ENCODE peak calls at places on chromosomes 3 and 15, in ten cellular contexts. H is K562; G is ecto neural progenitor cell; B is NCI-H2171; P is A549; A is H9; Z is kidney epithelial cell; N is stimulated activated CD8-positive, alpha-beta memory T cell treated with anti-CD3 and anti-CD28 coated beads, Interleukin-7, amount 100 ng/mL, for 1 hour; Y is NCI-H1436; O is NCI-H345. X is an unnamed sample.

GRCh38 chr3:157429703-157430102 is 6.9 kb upstream of the PTX3 start:
- DNase-seq in A (no peak), B (no peak), Y (no peak), P (no peak), Z (no peak), H (no peak), O (no peak), N (no peak), G (no peak), X (no peak)

GRCh38 chr15:58988011-58988785 is 735 bp downstream of the RNF111 start:
- DNase-seq in Z (no peak), H (peak; percentile 88), N (peak; percentile 43), A (peak; percentile 67), P (peak; percentile 47), B (peak; percentile 51), Y (peak; percentile 26), O (peak; percentile 33), G (peak; percentile 87), X (peak; percentile 49)

GRCh38 chr3:194497799-194498575 is 11.2 kb upstream of the ATP13A3 start:
- DNase-seq in G (no peak), H (no peak), N (no peak), Y (no peak), P (no peak), O (no peak), Z (no peak), B (no peak), A (peak; percentile 46), X (no peak)

GRCh38 chr15:43229977-43230376 is 9.2 kb upstream of the EPB42 start:
- DNase-seq in P (no peak), B (no peak), Y (no peak), G (no peak), A (no peak), Z (no peak), N (no peak), H (no peak), O (no peak), X (no peak)

GRCh38 chr3:36496734-36497133 is 116.4 kb downstream of the STAC start:
- DNase-seq in Y (no peak), N (no peak), O (no peak), B (no peak), P (no peak), A (no peak), G (no peak), Z (no peak), H (no peak), X (no peak)

GRCh38 chr15:62783303-62783957 is 259.1 kb upstream of the TPM1 start:
- DNase-seq in G (no peak), P (peak; percentile 56), B (no peak), N (no peak), H (no peak), Y (no peak), Z (peak; percentile 74), A (no peak), O (no peak), X (no peak)

GRCh38 chr3:7285502-7285901 is 424.6 kb downstream of the GRM7 start:
- DNase-seq in G (no peak), P (no peak), B (no peak), A (no peak), H (no peak), N (no peak), Y (no peak), O (peak; percentile 7), Z (no peak), X (no peak)

GRCh38 chr3:182490601-182491485 is 302.5 kb upstream of the ATP11B start:
- DNase-seq in B (peak; percentile 29), N (no peak), O (peak; percentile 92), Y (peak; percentile 94), H (peak; percentile 20), A (no peak), G (no peak), P (peak; percentile 7), Z (no peak), X (no peak)

GRCh38 chr3:186757214-186757613 is 26.2 kb upstream of the EIF4A2 start:
- DNase-seq in H (no peak), P (no peak), G (no peak), N (no peak), O (no peak), Y (no peak), B (no peak), Z (no peak), A (no peak), X (no peak)

GRCh38 chr15:40093224-40093842 is 15.3 kb downstream of the BMF start:
- DNase-seq in G (peak; percentile 84), Z (no peak), B (no peak), O (peak; percentile 74), Y (no peak), A (no peak), N (no peak), P (no peak), H (no peak), X (no peak)

GRCh38 chr3:47324278-47324865 is 41.6 kb downstream of the KLHL18 start:
- DNase-seq in B (peak; percentile 37), A (peak; percentile 60), G (peak; percentile 74), P (peak; percentile 58), Z (no peak), H (peak; percentile 80), N (peak; percentile 8), O (peak; percentile 31), Y (peak; percentile 9), X (peak; percentile 76)

GRCh38 chr15:78059110-78059839 is 18.2 kb downstream of the TBC1D2B start:
- DNase-seq in N (no peak), Y (no peak), B (peak; percentile 89), A (no peak), Z (no peak), P (no peak), G (no peak), O (no peak), H (no peak), X (no peak)

GRCh38 chr15:37101634-37102314 is 1.4 kb upstream of the MEIS2 start:
- DNase-seq in P (peak; percentile 82), Y (peak; percentile 47), Z (no peak), H (peak; percentile 85), B (peak; percentile 57), G (no peak), A (peak; percentile 83), N (no peak), O (peak; percentile 79), X (peak; percentile 34)

GRCh38 chr3:197989651-197990050 is 29.6 kb downstream of the LMLN start:
- DNase-seq in O (no peak), H (no peak), A (no peak), B (no peak), N (no peak), Y (no peak), P (no peak), Z (no peak), G (no peak), X (no peak)

GRCh38 chr15:98914626-98915025 is 93.0 kb downstream of the PGPEP1L start:
- DNase-seq in Z (no peak), N (no peak), P (peak; percentile 38), A (no peak), B (no peak), H (no peak), O (no peak), Y (no peak), G (no peak), X (no peak)

GRCh38 chr3:194318511-194319161 is 32.5 kb downstream of the CPN2 start:
- DNase-seq in A (no peak), Y (no peak), G (no peak), B (no peak), O (no peak), H (no peak), Z (no peak), P (no peak), N (no peak), X (no peak)

GRCh38 chr15:25543156-25543555 is 104.3 kb upstream of the UBE3A start:
- DNase-seq in A (no peak), B (no peak), H (no peak), Z (peak; percentile 5), G (no peak), Y (no peak), O (no peak), N (no peak), P (no peak), X (no peak)